ENCODE peak calls at places on chromosomes 11 and 22, in six cellular contexts. A is stimulated activated CD4-positive, alpha-beta T cell treated with anti-CD3 and anti-CD28 coated beads, TNF-alpha, amount 100 ng/mL, for 1 hour; R is Caki2; W is iPS DF 6.9; M is WTC11; O is A549. J is an unnamed sample.

GRCh38 chr11:81005595-81005994 is 1564.8 kb upstream of the TENM4 start:
- DNase-seq in A (no peak), R (peak), W (no peak), M (no peak), O (peak), J (no peak)

GRCh38 chr11:80505771-80506170 is 1064.9 kb upstream of the TENM4 start:
- DNase-seq in A (no peak), R (no peak), W (no peak), M (peak), O (no peak), J (no peak)

GRCh38 chr22:25582946-25583345 is 18.5 kb downstream of the GRK3 start:
- DNase-seq in A (no peak), R (no peak), W (no peak), M (no peak), O (no peak), J (no peak)

GRCh38 chr11:7576671-7577225 is 62.9 kb downstream of the PPFIBP2 start:
- DNase-seq in A (no peak), R (no peak), W (no peak), M (no peak), O (no peak), J (no peak)

GRCh38 chr22:37273126-37273845 is 9.0 kb upstream of the CYTH4 start:
- DNase-seq in A (no peak), R (no peak), W (no peak), M (no peak), O (no peak), J (no peak)

GRCh38 chr11:57549983-57550382 is 12.6 kb downstream of the SMTNL1 start:
- DNase-seq in A (no peak), R (no peak), W (no peak), M (no peak), O (no peak), J (no peak)

GRCh38 chr22:50298937-50299656 is 8.3 kb downstream of the PLXNB2 start:
- DNase-seq in A (no peak), R (no peak), W (no peak), M (no peak), O (no peak), J (no peak)

GRCh38 chr22:42924436-42924835 is 67.4 kb upstream of the ARFGAP3 start:
- DNase-seq in A (no peak), R (no peak), W (no peak), M (no peak), O (no peak), J (no peak)

GRCh38 chr11:77175021-77175842 is 47.2 kb downstream of the MYO7A start:
- DNase-seq in A (no peak), R (no peak), W (no peak), M (no peak), O (no peak), J (no peak)

GRCh38 chr11:122668562-122669090 is 13.1 kb downstream of the UBASH3B start:
- DNase-seq in A (no peak), R (peak), W (no peak), M (no peak), O (peak), J (no peak)

GRCh38 chr11:93089474-93090102 is 108.2 kb downstream of the SLC36A4 start:
- DNase-seq in A (no peak), R (peak), W (peak), M (peak), O (peak), J (no peak)

GRCh38 chr11:66317322-66317765 is 500 bp upstream of the CD248 start:
- DNase-seq in A (no peak), R (no peak), W (no peak), M (no peak), O (no peak), J (peak)

GRCh38 chr11:106133529-106133928 is 56.1 kb downstream of the AASDHPPT start:
- DNase-seq in A (no peak), R (no peak), W (no peak), M (no peak), O (no peak), J (no peak)

GRCh38 chr11:65430406-65431217 is 8.0 kb downstream of the NEAT1 start:
- DNase-seq in A (no peak), R (peak), W (no peak), M (no peak), O (no peak), J (no peak)

GRCh38 chr22:27638329-27639179 is 163.0 kb downstream of the MN1 start:
- DNase-seq in A (no peak), R (no peak), W (no peak), M (no peak), O (no peak), J (no peak)

GRCh38 chr11:69494851-69495250 is 13.4 kb downstream of the LINC01488 start:
- DNase-seq in A (no peak), R (no peak), W (no peak), M (no peak), O (no peak), J (no peak)

GRCh38 chr11:33692013-33692504 is 8.6 kb downstream of the C11orf91 start:
- DNase-seq in A (no peak), R (peak), W (no peak), M (no peak), O (peak), J (no peak)